ENCODE peak calls at places on chromosome 17, in six cellular contexts. Y is stomach, U is AG04450, X is brain microvascular endothelial cell, L is prostate gland, V is GM23248. W is an unnamed sample. For H3K27me3, the result is how much of the 10 kb centered on the place peaks cover.

GRCh38 chr17:78421534-78422266 is 43.3 kb downstream of the PGS1 start:
- DNase-seq in Y (peak), U (peak), X (peak), L (peak), V (peak), W (peak)

GRCh38 chr17:76868669-76869208 is 535 bp downstream of the MGAT5B start:
- DNase-seq in Y (no peak), U (no peak), X (no peak), L (no peak), V (peak), W (peak)

GRCh38 chr17:61759362-61759761 is 104.0 kb downstream of the BRIP1 start:
- DNase-seq in Y (no peak), U (no peak), X (no peak), L (no peak), V (no peak), W (no peak)

GRCh38 chr17:66432996-66433556 is 130.7 kb downstream of the PRKCA start:
- DNase-seq in Y (no peak), U (no peak), X (no peak), L (no peak), V (peak), W (peak)

GRCh38 chr17:39627717-39628516 is 1.2 kb downstream of the PPP1R1B start:
- DNase-seq in Y (no peak), U (no peak), X (no peak), L (no peak), V (no peak), W (no peak)

GRCh38 chr17:79623786-79624657 is 13.2 kb upstream of the RBFOX3 start:
- DNase-seq in Y (no peak), U (no peak), X (no peak), L (no peak), V (no peak), W (no peak)

GRCh38 chr17:38510424-38511125 is 82.3 kb downstream of the ARHGAP23 start:
- DNase-seq in Y (peak), U (no peak), X (no peak), L (no peak), V (no peak), W (peak)

GRCh38 chr17:1039511-1040215 is 42.7 kb downstream of the TIMM22 start:
- DNase-seq in Y (peak), U (no peak), X (no peak), L (peak), V (no peak), W (no peak)

GRCh38 chr17:38747385-38748328 is 479 bp downstream of the PCGF2 start:
- DNase-seq in Y (no peak), U (no peak), X (no peak), L (peak), V (peak), W (no peak)

GRCh38 chr17:27766438-27766837 is 33.9 kb downstream of the NOS2 start:
- DNase-seq in Y (no peak), U (no peak), X (no peak), L (no peak), V (no peak), W (no peak)

GRCh38 chr17:64240741-64241347 is 22.2 kb downstream of the TEX2 start:
- DNase-seq in Y (no peak), U (peak), X (peak), L (peak), V (peak), W (peak)
- H3K27ac ChIP-seq in Y (peak), U (peak), X (peak), L (peak), V (peak), W (peak)

DNA sequence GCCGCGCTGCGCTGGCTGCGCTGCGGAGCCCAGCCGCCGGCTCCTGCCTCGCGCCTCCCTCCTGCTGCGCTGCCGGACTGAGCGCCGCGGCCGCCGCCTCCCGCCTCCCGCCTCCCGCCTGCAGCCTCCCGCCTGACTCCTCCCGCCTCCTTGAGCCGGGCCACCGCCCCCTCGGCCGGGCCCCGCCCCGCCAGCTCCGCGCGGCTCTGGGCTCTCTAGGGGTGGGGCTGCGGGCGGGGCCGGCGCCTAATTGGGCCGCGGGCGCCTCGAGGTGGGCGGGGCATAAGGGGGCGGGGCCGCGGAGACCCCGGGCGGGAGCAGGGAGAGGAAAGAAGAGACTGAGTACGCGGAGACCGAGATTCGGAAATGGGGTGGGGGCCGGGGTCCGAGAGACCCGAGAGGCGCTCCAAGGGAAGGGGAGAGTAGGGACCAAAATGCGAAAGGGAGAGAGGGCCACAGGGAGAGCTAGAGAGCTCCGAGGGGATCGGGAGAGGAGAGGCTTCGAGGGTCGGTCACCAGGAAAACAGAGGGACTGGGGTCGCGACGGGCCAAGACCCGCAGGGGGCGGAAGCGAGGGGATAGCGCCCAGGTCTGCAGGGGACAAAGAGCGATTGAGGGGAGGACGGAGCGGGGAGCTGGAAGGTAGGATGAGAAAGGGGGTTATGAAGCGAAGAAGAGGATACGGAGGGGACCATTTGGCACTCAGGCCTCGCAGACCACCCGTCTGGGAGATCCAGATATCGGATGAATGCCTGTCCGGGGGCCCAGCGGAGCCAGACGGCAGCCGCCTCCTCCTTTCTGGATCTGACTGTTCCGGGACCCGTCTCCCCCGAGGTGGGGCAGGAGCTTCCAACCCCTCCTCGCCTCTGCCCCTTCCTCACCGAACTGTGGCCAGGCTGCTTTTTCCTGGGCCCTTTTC is at the start of gene C1QL1:
- DNase-seq in Y (peak), U (peak), X (peak), L (peak), V (peak), W (peak)
- H3K27me3 ChIP-seq in Y (half or more), U (under half), X (under half), L (under half), V (under half), W (under half)

DNA sequence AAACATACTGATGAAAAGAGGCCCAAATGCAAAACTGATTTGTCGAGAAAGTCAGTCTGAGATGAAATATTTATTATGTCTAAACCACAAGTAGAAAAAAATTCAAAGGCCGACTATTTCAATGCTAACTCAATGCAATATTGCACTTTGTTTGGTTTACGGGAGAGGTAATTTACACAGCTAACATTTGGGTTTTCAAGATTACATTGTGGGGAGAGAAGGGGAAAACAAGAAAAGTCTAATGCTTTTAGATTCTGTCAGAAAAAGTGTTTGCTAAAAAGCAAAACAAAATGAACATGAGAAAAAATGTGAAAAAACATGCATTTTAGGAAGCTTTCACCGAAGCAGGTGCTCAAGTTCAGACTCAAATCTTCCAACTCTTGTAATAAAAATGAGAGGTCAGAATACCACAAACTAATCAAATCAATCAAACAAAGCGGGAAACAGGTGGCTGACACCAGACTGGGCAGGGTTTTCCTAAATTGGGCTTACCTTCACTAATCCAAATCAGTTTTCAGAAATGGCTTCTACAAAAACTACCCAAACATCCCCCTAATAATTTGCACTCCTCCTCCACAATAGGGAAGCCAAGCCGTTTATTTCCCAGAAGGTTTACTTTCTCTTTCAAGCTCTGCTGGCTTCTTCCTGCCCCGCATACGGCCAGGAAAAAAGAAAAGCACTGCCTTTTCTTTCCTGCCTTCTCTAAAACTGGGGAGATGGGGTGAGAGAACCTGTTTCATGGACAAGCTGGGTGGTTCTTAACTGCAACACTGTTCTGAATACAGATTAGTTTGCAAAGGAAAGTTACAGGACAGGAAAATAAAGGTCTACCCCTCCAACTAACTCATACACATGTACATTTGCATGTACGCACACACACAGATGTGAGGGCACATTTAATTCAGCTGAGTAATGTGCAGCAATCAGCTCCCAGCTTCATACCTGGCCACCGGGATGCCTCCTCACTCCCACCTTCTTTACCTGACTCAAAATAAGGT is 9.3 kb downstream of the STAT3 start:
- DNase-seq in Y (no peak), U (no peak), X (no peak), L (no peak), V (peak), W (peak)
- H3K4me3 ChIP-seq in Y (peak), U (peak), X (no peak), L (peak), V (peak), W (peak)

GRCh38 chr17:70604854-70605253 is 435.5 kb downstream of the KCNJ2 start:
- DNase-seq in Y (no peak), U (no peak), X (no peak), L (no peak), V (no peak), W (no peak)
- H3K27ac ChIP-seq in Y (no peak), U (no peak), X (no peak), L (no peak), V (no peak), W (no peak)

DNA sequence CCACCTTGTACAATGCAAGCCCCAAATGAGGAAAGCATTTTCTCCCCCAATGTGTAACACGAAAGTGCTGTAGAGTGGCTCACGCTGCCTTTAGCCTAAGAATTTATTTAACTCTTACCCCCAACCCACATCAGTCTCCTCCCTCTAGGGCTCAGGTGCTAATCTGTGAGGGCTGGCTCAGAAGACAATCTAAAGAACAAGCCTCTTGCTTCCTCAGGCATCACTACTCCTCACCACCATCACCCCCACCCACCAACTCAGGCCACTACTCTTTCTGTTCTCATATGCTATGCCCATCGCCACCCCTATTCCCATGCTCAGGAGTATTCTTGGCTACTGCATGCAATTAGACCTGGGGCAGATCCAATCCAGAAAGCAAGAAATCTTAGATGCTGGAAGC is 3.9 kb upstream of the CCL2 start:
- DNase-seq in Y (no peak), U (no peak), X (no peak), L (no peak), V (no peak), W (no peak)
- H3K27me3 ChIP-seq in Y (under half), U (under half), X (under half), L (under half), V (under half), W (under half)

GRCh38 chr17:4939554-4939803 is 367 bp downstream of the SLC25A11 start:
- DNase-seq in Y (no peak), U (no peak), X (no peak), L (no peak), V (peak), W (no peak)
- H3K4me3 ChIP-seq in Y (peak), U (peak), X (peak), L (peak), V (peak), W (peak)

DNA sequence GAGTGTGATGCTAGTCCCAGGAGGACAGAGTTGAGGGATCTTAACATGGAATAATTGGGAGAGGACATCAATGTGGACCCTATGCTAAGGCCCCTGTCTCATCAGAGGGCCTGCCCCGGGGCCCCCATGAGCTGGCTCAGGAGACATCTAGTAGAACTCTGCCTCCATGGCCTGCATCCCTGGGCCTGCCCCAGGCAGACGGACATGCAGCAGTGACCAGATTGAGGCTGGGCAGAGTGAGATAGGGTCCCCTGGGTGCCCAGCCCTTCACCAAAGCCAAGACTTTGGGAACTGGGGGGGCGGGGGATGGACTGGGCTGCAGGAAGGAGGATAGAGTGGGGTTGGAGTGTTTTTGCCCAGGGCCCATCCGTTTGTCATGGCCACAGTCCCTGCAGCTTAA is 115.2 kb downstream of the CCDC182 start:
- DNase-seq in Y (no peak), U (no peak), X (no peak), L (no peak), V (no peak), W (no peak)
- H3K27ac ChIP-seq in Y (no peak), U (no peak), X (no peak), L (no peak), V (no peak), W (no peak)

W was measured in fibroblast of lung.